ENCODE peak calls at places on chromosomes 12 and 14, in five cellular contexts. B is H1, G is NT2/D1, K is HepG2, Q is GM12878. M is an unnamed sample.

GRCh38 chr14:77459072-77459723 is 1.3 kb downstream of the AHSA1 start:
- DNase-seq in K (peak), G (peak), Q (peak), B (no peak), M (peak)

GRCh38 chr14:95210699-95211098 is 53.4 kb upstream of the DICER1 start:
- DNase-seq in B (no peak), Q (no peak), K (peak), G (no peak), M (no peak)

GRCh38 chr14:93959239-93960107 is 16.9 kb downstream of the ASB2 start:
- DNase-seq in B (peak), G (peak), Q (peak), K (peak), M (peak)

GRCh38 chr12:68349083-68349700 is 17.0 kb upstream of the MDM1 start:
- DNase-seq in B (no peak), Q (no peak), G (no peak), K (no peak), M (no peak)

GRCh38 chr14:27228053-27228452 is 630.2 kb upstream of the NOVA1 start:
- DNase-seq in B (no peak), G (no peak), K (no peak), Q (no peak), M (no peak)

GRCh38 chr14:77457115-77457521 is 283 bp downstream of the VIPAS39 start:
- DNase-seq in Q (no peak), G (peak), B (no peak), K (no peak), M (no peak)

GRCh38 chr12:132554857-132555630 is 55.3 kb downstream of the LRCOL1 start:
- DNase-seq in G (no peak), B (no peak), Q (no peak), K (peak), M (peak)

GRCh38 chr14:53613404-53614253 is 343.0 kb downstream of the BMP4 start:
- DNase-seq in G (no peak), B (no peak), Q (peak), K (peak), M (no peak)

GRCh38 chr12:48004039-48004940 is at the start of gene COL2A1:
- DNase-seq in G (no peak), B (no peak), Q (no peak), K (no peak), M (no peak)

GRCh38 chr12:34188974-34189373 is 166.7 kb downstream of the ALG10 start:
- DNase-seq in G (no peak), K (no peak), Q (no peak), B (no peak), M (no peak)

GRCh38 chr14:44108601-44109000 is 398.5 kb downstream of the FSCB start:
- DNase-seq in G (no peak), K (no peak), B (no peak), Q (no peak), M (no peak)

GRCh38 chr14:69685716-69686115 is 74.3 kb downstream of the SUSD6 start:
- DNase-seq in Q (no peak), K (peak), B (no peak), G (no peak), M (no peak)

GRCh38 chr12:120211904-120212283 is 11.0 kb upstream of the RPLP0 start:
- DNase-seq in G (no peak), Q (no peak), K (no peak), B (no peak), M (no peak)

GRCh38 chr14:25836647-25837046 is 761.2 kb downstream of the NOVA1 start:
- DNase-seq in Q (no peak), B (no peak), G (no peak), K (no peak), M (no peak)

GRCh38 chr12:57817261-57817989 is 1.1 kb downstream of the AVIL start:
- DNase-seq in K (no peak), Q (no peak), G (no peak), B (no peak), M (no peak)

GRCh38 chr12:69851976-69852375 is 26.9 kb downstream of the MYRFL start:
- DNase-seq in Q (no peak), K (no peak), B (no peak), G (no peak), M (no peak)

GRCh38 chr12:10722502-10722904 is 620 bp downstream of the YBX3 start:
- DNase-seq in Q (no peak), B (no peak), G (peak), K (peak), M (peak)
- TF ChIP-seq SUZ12 in Q (no peak), B (no peak), G (no peak), K (no peak), M (no peak)

DNA sequence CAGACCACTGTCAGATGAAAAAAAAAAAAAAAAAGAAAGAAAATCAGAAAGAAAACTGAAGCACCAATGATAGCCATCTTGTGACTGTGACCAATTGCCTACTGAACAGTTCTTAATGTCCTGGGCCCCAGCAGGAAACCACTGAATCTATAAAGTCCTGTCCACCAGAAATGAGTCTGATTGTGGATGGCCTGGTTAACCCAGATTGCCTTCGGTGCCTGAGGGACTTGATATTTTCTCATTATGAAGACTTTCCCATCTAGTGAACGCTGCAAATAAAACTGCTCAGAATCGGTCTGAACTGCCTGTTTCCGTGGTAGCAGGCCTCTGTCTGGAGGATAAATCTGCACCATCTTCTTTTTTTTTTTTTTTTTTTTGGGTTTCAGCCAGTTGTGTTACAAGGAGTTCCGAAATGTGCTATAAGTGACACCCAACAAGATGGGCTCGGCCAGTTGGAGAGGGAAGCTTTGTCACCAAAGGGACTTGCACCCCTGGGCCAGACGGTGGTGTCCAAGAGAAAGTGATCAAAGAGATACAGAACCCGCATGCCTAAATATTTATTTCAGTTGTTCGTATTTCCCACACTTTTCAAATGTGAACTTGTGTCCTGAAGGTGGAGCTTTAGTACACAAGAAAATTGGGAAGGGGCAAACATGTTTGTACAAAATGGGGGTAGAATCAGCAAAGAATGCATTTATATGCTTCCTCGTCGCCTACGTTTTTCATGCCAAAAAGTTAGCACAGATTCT is 3.0 kb upstream of the PLXNC1 start:
- DNase-seq in B (no peak), G (no peak), Q (no peak), K (no peak), M (no peak)
- TF ChIP-seq SUZ12 in B (no peak), G (no peak), Q (no peak), K (no peak), M (no peak)

DNA sequence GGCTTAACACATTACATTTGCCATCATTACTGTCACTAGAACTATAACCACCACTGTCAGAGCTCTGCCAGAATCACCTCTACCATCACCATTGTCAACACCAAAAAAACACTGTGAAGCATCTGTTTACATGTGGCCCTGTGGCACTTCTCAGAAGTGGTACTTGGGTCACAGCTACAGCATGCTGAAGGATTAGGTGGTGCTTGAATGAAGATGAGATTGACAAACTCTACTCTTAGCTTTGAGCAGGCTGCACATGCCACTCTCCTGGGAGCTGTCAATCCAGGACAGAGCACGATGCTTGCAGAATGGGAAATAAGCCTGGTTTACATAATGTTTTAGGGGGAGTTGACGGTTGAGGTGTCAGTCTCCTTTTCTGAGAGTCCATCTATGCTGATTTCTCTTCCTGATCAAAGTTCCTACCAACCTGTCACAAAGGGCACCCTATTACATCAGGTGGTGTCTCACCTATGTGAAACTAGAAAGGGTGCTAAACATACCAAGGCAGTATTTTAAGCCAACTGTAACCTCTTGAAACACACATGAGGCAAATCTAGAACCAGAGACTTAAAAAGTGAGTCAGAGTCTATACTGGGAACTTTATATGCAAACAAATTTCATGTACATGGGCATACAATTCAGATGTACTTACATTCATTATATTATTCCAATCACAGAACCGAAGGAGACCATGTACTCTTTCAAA is 258.6 kb downstream of the EMP1 start:
- DNase-seq in K (no peak), Q (no peak), G (no peak), B (no peak), M (no peak)
- TF ChIP-seq SUZ12 in K (no peak), Q (no peak), G (no peak), B (no peak), M (no peak)

GRCh38 chr12:54239568-54239967 is 40.4 kb downstream of the CBX5 start:
- DNase-seq in Q (no peak), B (no peak), G (no peak), K (no peak), M (no peak)

GRCh38 chr12:54240129-54240528 is 39.8 kb downstream of the CBX5 start:
- DNase-seq in Q (no peak), G (no peak), B (no peak), K (no peak), M (no peak)

GRCh38 chr12:54246011-54246641 is 33.8 kb downstream of the CBX5 start:
- DNase-seq in K (no peak), B (no peak), G (no peak), Q (no peak), M (no peak)

GRCh38 chr12:54240971-54241588 is 38.8 kb downstream of the CBX5 start:
- DNase-seq in B (no peak), G (no peak), Q (peak), K (no peak), M (no peak)
- TF ChIP-seq SUZ12 in B (no peak), G (no peak), Q (no peak), K (no peak), M (no peak)

GRCh38 chr12:130879781-130880389 is 8.0 kb downstream of the RAN start:
- DNase-seq in Q (no peak), K (no peak), B (no peak), G (no peak), M (no peak)
- TF ChIP-seq SUZ12 in Q (no peak), K (no peak), B (no peak), G (no peak), M (no peak)

GRCh38 chr14:55025948-55026347 is 951 bp downstream of the WDHD1 start:
- DNase-seq in G (no peak), Q (no peak), K (no peak), B (no peak), M (no peak)

GRCh38 chr14:55026793-55027560 is at the start of the genes SOCS4 and WDHD1:
- DNase-seq in K (peak), Q (peak), G (peak), B (peak), M (peak)

GRCh38 chr14:55028476-55028875 is 1.4 kb downstream of the SOCS4 start:
- DNase-seq in K (no peak), G (no peak), B (no peak), Q (no peak), M (no peak)

GRCh38 chr14:55028066-55028465 is 1.0 kb downstream of the SOCS4 start:
- DNase-seq in B (no peak), K (no peak), Q (no peak), G (no peak), M (no peak)

GRCh38 chr14:55026441-55026792 is 482 bp downstream of the WDHD1 start:
- DNase-seq in K (no peak), Q (no peak), B (no peak), G (no peak), M (no peak)
- TF ChIP-seq SUZ12 in K (no peak), Q (no peak), B (no peak), G (no peak), M (no peak)

DNA sequence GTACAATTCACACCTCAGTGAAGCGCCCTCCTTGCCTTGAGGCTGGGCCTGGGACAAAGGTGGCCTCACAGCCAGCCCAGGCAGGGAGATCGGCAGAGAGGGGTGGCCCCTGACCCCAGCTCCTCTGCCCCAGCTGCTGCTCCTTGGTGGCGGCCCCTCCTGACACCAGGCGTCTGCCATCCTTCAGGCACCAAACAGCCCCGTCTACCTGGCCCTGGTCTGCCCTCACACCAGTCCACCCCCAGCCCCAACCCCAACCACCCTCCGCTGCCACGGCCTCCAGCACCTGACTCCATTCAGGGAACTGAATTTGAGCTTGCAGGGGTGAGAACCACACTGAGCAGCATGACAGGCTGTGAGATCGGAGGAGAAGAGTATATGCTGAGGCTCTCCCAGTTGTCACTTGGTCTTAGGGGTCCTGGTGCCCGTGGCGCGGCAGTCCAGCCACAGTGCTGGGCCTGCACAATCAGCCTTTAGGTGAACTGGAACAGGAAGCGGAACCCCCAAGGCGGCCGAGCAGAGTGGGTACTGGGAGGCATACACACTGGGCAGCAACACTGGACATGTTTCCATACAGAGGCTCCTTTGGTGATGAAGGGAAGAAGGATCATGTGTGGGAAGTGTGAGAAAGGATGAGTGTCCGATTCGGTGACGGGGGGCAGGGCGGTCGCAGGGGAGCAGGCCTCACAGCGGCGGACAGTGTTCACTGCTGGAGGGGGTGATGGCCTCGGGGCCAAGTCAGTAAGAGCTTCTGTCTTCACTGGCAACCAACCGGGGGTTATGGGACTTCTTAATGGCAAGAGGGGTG is 18.7 kb downstream of the ZFYVE21 start:
- DNase-seq in Q (no peak), K (no peak), G (no peak), B (no peak), M (no peak)
- TF ChIP-seq SUZ12 in Q (no peak), K (no peak), G (no peak), B (no peak), M (no peak)

GRCh38 chr12:20050166-20050565 is 318.2 kb upstream of the PDE3A start:
- DNase-seq in Q (no peak), B (no peak), G (no peak), K (no peak), M (no peak)

GRCh38 chr12:20044304-20044703 is 324.0 kb upstream of the PDE3A start:
- DNase-seq in G (no peak), K (no peak), Q (no peak), B (no peak), M (no peak)

GRCh38 chr12:20040194-20040593 is 328.1 kb upstream of the PDE3A start:
- DNase-seq in G (no peak), K (no peak), B (no peak), Q (no peak), M (no peak)

GRCh38 chr12:20040844-20041243 is 327.5 kb upstream of the PDE3A start:
- DNase-seq in B (no peak), Q (no peak), K (no peak), G (no peak), M (no peak)

DNA sequence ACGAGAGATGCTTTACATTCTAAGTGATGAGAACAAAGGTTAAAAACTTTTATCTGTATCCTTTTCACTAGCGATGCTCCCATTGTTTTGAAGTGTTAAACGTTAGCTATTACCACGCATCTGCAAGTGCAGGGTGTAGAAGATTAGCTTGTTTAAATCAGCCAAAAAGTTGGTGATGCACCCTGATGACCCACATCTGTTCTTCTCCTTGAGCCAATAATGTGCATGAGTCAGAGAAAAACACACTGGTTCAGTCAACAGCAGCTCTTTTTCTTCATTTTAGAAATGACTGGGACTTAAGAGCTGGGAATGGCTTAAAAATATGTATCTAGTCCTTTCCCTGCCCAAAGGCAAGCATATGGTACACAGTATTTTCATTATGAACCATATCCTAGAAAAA is 323.5 kb upstream of the PDE3A start:
- DNase-seq in Q (no peak), B (no peak), K (no peak), G (no peak), M (no peak)
- TF ChIP-seq SUZ12 in Q (no peak), B (no peak), K (no peak), G (no peak), M (no peak)

GRCh38 chr12:25960926-25961325 is 2.4 kb downstream of the RASSF8 start:
- DNase-seq in G (no peak), B (no peak), Q (no peak), K (no peak), M (no peak)

GRCh38 chr12:25959069-25959961 is 833 bp downstream of the RASSF8 start:
- DNase-seq in K (no peak), Q (no peak), B (no peak), G (peak), M (peak)

GRCh38 chr12:25958254-25959068 is at the start of gene RASSF8:
- DNase-seq in Q (no peak), G (peak), K (peak), B (no peak), M (peak)

GRCh38 chr12:25960176-25960575 is 1.7 kb downstream of the RASSF8 start:
- DNase-seq in K (no peak), Q (no peak), B (no peak), G (no peak), M (peak)

DNA sequence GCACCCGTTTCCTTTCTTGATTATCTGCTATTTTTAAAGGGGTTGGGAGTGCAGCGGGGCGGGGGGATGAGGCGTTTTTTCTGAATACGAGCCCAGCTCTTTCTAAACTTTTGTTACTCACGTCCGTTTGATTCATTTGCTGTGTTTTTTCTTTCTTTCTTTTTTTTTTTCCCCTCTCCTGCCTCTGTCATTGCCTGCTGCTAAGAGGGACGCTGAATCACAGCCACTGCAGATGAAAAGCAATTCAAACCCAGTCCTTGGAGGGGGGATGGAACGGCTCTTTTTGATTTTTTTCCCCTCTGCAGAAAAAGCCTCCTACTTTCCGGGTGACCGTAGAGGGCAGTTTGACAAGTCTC is 606 bp upstream of the RASSF8 start:
- DNase-seq in Q (no peak), G (peak), B (no peak), K (no peak), M (no peak)
- TF ChIP-seq SUZ12 in Q (no peak), G (no peak), B (no peak), K (no peak), M (no peak)

GRCh38 chr12:45670339-45671065 is 59.0 kb upstream of the ARID2 start:
- DNase-seq in K (no peak), G (no peak), B (no peak), Q (peak), M (no peak)

GRCh38 chr12:45674181-45674580 is 55.3 kb upstream of the ARID2 start:
- DNase-seq in Q (no peak), B (no peak), G (no peak), K (no peak), M (no peak)

GRCh38 chr12:45675534-45675933 is 54.0 kb upstream of the ARID2 start:
- DNase-seq in B (no peak), Q (no peak), K (no peak), G (no peak), M (no peak)

GRCh38 chr12:45671254-45671653 is 58.3 kb upstream of the ARID2 start:
- DNase-seq in G (no peak), K (no peak), Q (no peak), B (no peak), M (no peak)

GRCh38 chr12:45674583-45674982 is 54.9 kb upstream of the ARID2 start:
- DNase-seq in Q (no peak), K (no peak), G (no peak), B (no peak), M (no peak)
- TF ChIP-seq SUZ12 in Q (no peak), K (no peak), G (no peak), B (no peak), M (no peak)

M was measured in HEK293T.